ENCODE peak calls at places on chromosomes 13 and 19, in five cellular contexts. P is psoas muscle, T is MM.1S, I is heart right ventricle, W is mammary epithelial cell. S is an unnamed sample.

GRCh38 chr19:5006201-5006600 is 37.3 kb downstream of the KDM4B start:
- DNase-seq in P (no peak), T (no peak), I (no peak), W (no peak), S (no peak)

GRCh38 chr19:4896372-4896771 is 6.3 kb downstream of the ARRDC5 start:
- DNase-seq in W (peak; percentile 44), I (no peak), T (no peak), P (peak; percentile 60), S (no peak)

GRCh38 chr13:45341799-45342584 is 1.0 kb upstream of the TPT1 start:
- DNase-seq in P (peak; percentile 65), I (no peak), T (no peak), W (peak; percentile 61), S (peak; percentile 75)

GRCh38 chr19:55678121-55678671 is 3.2 kb downstream of the EPN1 start:
- DNase-seq in W (no peak), T (peak; percentile 88), I (peak; percentile 29), P (no peak), S (peak; percentile 82)

GRCh38 chr19:21483589-21484170 is 21.7 kb upstream of the ZNF429 start:
- DNase-seq in P (peak; percentile 43), T (no peak), I (peak; percentile 16), W (no peak), S (peak; percentile 86)

GRCh38 chr13:27821566-27821965 is 29.3 kb downstream of the GSX1 start:
- DNase-seq in T (no peak), I (no peak), W (peak; percentile 27), P (no peak), S (no peak)

GRCh38 chr19:13691569-13691968 is 72.8 kb upstream of the MRI1 start:
- DNase-seq in W (no peak), I (no peak), T (no peak), P (no peak), S (no peak)

GRCh38 chr13:29195459-29195858 is 375.3 kb downstream of the MTUS2 start:
- DNase-seq in P (no peak), T (no peak), W (no peak), I (no peak), S (no peak)

GRCh38 chr13:97318532-97318931 is 96.4 kb downstream of the MBNL2 start:
- DNase-seq in P (no peak), W (no peak), I (no peak), T (no peak), S (no peak)

GRCh38 chr13:28640861-28641599 is 17.9 kb upstream of the POMP start:
- DNase-seq in T (no peak), I (peak; percentile 28), W (no peak), P (no peak), S (no peak)

GRCh38 chr19:17606786-17607185 is 51.3 kb downstream of the COLGALT1 start:
- DNase-seq in P (no peak), I (no peak), T (no peak), W (no peak), S (no peak)

GRCh38 chr13:102793583-102794355 is 5.0 kb downstream of the POGLUT2 start:
- DNase-seq in P (no peak), T (no peak), W (no peak), I (no peak), S (no peak)

GRCh38 chr19:14473073-14473790 is 1.9 kb downstream of the PTGER1 start:
- DNase-seq in P (no peak), I (no peak), T (no peak), W (no peak), S (no peak)

GRCh38 chr13:21676611-21677021 is 5.7 kb downstream of the FGF9 start:
- DNase-seq in P (peak; percentile 24), I (no peak), W (no peak), T (no peak), S (no peak)

GRCh38 chr19:42407085-42407815 is 17.2 kb upstream of the CNFN start:
- DNase-seq in T (no peak), W (no peak), I (no peak), P (no peak), S (no peak)

GRCh38 chr19:1852729-1853128 is 4.4 kb upstream of the REXO1 start:
- DNase-seq in P (peak; percentile 14), T (no peak), I (no peak), W (no peak), S (no peak)

GRCh38 chr19:1854542-1855039 is 6.3 kb upstream of the REXO1 start:
- DNase-seq in W (no peak), P (peak; percentile 46), I (peak; percentile 62), T (no peak), S (no peak)

GRCh38 chr19:1853295-1854031 is 5.2 kb upstream of the REXO1 start:
- DNase-seq in W (peak; percentile 79), P (peak; percentile 80), T (peak; percentile 94), I (peak; percentile 72), S (peak; percentile 86)

GRCh38 chr19:1855040-1855827 is 7.0 kb upstream of the REXO1 start:
- DNase-seq in I (peak; percentile 92), W (peak; percentile 88), P (peak; percentile 87), T (peak; percentile 93), S (peak; percentile 92)

GRCh38 chr19:1854032-1854541 is 5.8 kb upstream of the REXO1 start:
- DNase-seq in W (no peak), T (no peak), I (no peak), P (peak; percentile 19), S (peak; percentile 56)
- H3K4me1 ChIP-seq in W (peaks cover 62% of the 10 kb centered on the region), T (peaks cover 36% of the 10 kb centered on the region), I (peaks cover 21% of the 10 kb centered on the region), P (peaks cover 30% of the 10 kb centered on the region), S (no peaks in the 10 kb centered on the region)

DNA sequence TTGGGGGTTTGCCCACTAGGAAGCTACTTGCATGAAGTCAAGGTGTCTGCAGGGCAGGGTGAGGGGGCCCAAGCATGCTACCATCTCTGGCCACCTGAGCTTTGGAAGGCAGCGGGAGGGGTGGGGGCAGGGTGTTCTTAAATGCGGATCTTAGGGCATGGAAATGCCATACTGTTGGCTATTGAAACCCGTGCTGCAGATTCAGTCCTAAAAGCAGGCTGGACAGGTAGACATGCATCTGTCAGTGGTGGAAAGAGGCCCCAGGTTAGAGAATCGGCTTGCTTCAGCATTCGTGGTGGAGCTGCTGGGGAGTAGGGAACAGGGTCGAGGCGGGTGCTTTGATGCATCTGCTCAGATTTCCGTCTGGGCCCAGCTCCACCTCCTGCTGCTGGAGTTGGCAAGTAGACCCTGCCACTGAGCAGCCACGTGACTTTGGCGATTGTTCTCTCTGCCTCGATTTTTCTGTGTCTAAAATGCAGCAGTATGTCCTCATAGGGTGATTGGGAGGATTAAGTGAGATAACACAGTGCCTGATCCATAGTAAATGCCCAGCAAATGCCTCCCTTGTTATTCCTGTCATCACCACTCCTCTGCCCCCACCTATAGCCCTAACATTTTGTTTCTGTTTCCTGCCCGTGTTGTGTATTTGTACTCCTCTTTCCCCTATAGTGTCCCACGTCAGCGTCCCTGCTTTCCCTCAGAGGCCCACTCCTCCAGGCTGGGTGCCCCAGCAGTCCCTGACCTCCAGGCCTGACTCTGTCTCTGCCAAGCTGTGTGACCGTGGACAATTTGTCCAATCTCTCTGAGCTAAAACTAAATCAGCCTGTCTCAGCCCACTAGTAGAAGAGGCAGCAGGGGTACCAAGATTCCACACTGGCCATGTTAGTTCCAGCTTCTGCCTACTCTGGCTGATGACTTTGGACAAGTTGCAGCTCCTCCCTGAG is 5.8 kb downstream of the PPP1R37 start:
- DNase-seq in I (peak; percentile 44), T (no peak), P (peak; percentile 52), W (no peak), S (no peak)
- H3K4me1 ChIP-seq in I (peaks cover 22% of the 10 kb centered on the region), T (peaks cover 17% of the 10 kb centered on the region), P (peaks cover 97% of the 10 kb centered on the region), W (peaks cover 47% of the 10 kb centered on the region), S (no peaks in the 10 kb centered on the region)

DNA sequence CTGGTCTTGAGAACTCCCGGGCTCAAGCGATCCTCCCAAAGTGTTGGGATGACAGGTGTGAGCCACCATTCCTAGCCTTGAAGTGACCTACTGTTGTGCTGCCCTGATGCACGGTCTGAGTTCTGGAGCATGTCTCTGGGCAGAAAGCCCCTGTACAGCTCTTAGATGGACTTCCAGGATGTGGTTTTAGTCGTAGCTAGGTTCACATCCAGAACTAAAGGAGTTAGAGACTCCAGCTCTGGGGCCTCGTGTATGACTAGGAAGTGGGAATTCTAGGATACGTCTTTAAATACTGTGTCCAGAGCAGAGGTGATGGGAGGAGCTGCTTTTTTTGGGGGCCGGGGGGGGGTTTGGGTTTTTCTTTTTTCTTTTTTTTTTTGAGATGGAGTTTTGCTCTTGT is 12.2 kb downstream of the UPF1 start:
- DNase-seq in I (no peak), P (no peak), W (no peak), T (no peak), S (no peak)
- H3K4me1 ChIP-seq in I (peaks cover 29% of the 10 kb centered on the region), P (peaks cover 70% of the 10 kb centered on the region), W (peaks cover 31% of the 10 kb centered on the region), T (peaks cover 13% of the 10 kb centered on the region), S (no peaks in the 10 kb centered on the region)

GRCh38 chr19:30062331-30063183 is 120.5 kb downstream of the URI1 start:
- DNase-seq in I (no peak), T (no peak), W (no peak), P (no peak), S (no peak)
- H3K4me1 ChIP-seq in I (no peaks in the 10 kb centered on the region), T (no peaks in the 10 kb centered on the region), W (no peaks in the 10 kb centered on the region), P (no peaks in the 10 kb centered on the region), S (no peaks in the 10 kb centered on the region)

DNA sequence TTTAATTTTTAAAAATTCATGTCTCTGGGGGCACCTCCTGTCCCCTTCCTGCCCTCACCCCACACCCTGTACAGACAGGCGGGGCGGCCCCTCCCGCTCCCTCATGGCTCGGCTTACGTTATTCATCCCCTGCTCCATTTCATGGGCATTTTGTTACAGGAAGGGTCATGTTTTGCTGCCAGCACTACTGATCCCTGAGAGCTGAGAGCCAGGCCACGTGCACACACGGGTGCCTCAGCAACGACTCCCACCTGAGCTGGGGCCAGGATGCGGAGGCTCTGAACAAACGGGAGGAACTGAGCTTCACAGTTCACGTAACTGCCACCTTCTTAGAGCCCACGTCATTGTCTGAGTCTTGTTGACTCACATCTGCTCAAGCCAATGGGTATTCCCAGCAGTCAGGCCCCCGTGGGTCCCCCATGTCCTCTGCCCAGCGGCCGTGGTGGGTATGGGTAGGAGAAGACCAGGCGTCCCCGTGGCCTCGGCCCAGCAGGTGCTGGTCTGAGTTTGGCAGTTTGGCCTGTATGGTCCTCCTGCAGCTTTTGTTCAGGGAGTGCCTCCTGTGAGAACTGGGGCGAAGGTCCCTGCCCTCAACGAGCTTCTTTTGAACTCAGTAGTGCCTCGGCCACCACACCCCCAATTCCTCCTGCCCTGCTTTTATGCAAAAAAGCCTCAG is 16.4 kb upstream of the TMEM255B start:
- DNase-seq in P (no peak), T (no peak), I (no peak), W (no peak), S (peak; percentile 34)
- H3K4me1 ChIP-seq in P (no peaks in the 10 kb centered on the region), T (peaks cover 43% of the 10 kb centered on the region), I (no peaks in the 10 kb centered on the region), W (peaks cover 12% of the 10 kb centered on the region), S (no peaks in the 10 kb centered on the region)

DNA sequence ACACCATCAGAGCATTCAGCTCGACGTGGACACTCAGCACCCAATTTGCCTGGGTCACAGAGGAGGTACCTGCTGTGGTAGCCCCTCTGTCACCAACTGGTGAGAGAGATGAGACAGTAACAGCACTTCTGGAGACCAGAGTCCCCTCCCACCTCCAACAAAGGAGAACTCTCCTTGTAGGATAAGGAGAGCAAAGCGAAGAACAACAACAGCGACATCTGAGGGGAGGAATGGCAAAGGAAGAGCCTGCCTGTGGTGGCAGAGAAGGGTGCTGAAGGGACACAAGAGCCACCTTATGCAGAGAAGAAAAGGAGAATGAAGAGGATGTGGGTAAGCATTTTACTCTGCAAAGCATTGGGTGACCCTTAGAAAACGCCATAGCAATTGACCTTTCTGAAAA is 167.8 kb downstream of the ABCC4 start:
- DNase-seq in P (no peak), I (no peak), W (no peak), T (no peak), S (no peak)
- H3K4me1 ChIP-seq in P (no peaks in the 10 kb centered on the region), I (no peaks in the 10 kb centered on the region), W (no peaks in the 10 kb centered on the region), T (no peaks in the 10 kb centered on the region), S (no peaks in the 10 kb centered on the region)

GRCh38 chr13:60261432-60262351 is 98.0 kb upstream of the DIAPH3 start:
- DNase-seq in P (no peak), T (no peak), W (no peak), I (no peak), S (no peak)
- H3K4me1 ChIP-seq in P (no peaks in the 10 kb centered on the region), T (no peaks in the 10 kb centered on the region), W (no peaks in the 10 kb centered on the region), I (no peaks in the 10 kb centered on the region), S (no peaks in the 10 kb centered on the region)

S was measured in aorta.